ENCODE peak calls at places on chromosomes 1 and 21, in seven cellular contexts. One of them, this sample, is unnamed.

GRCh38 chr1:15756143-15757015 is 2.2 kb upstream of the FBLIM1 start:
- DNase-seq in T-helper 9 cell: no peak
- DNase-seq in amygdala: no peak
- DNase-seq in activated CD8-positive, alpha-beta memory T cell treated with anti-CD3 and anti-CD28 coated beads, Interleukin-2, amount 10 ng/mL, durations not matched to agents 7 days and 5 days: no peak
- DNase-seq in AG20443: no peak
- DNase-seq in fibroblast of mammary gland: no peak
- DNase-seq in astrocyte of the hippocampus: no peak
- DNase-seq in this sample: no peak

GRCh38 chr21:28771790-28772501 is 220.7 kb downstream of the LTN1 start:
- DNase-seq in AG20443: peak
- DNase-seq in amygdala: no peak
- DNase-seq in T-helper 9 cell: no peak
- DNase-seq in astrocyte of the hippocampus: peak
- DNase-seq in activated CD8-positive, alpha-beta memory T cell treated with anti-CD3 and anti-CD28 coated beads, Interleukin-2, amount 10 ng/mL, durations not matched to agents 7 days and 5 days: no peak
- DNase-seq in fibroblast of mammary gland: peak
- DNase-seq in this sample: no peak

GRCh38 chr1:59142663-59143487 is 154.0 kb upstream of the FGGY start:
- DNase-seq in AG20443: peak
- DNase-seq in astrocyte of the hippocampus: peak
- DNase-seq in fibroblast of mammary gland: peak
- DNase-seq in T-helper 9 cell: no peak
- DNase-seq in amygdala: no peak
- DNase-seq in activated CD8-positive, alpha-beta memory T cell treated with anti-CD3 and anti-CD28 coated beads, Interleukin-2, amount 10 ng/mL, durations not matched to agents 7 days and 5 days: no peak
- DNase-seq in this sample: no peak

GRCh38 chr1:2214541-2215241 is 13.4 kb upstream of the SKI start:
- DNase-seq in AG20443: no peak
- DNase-seq in T-helper 9 cell: no peak
- DNase-seq in fibroblast of mammary gland: no peak
- DNase-seq in amygdala: no peak
- DNase-seq in astrocyte of the hippocampus: peak
- DNase-seq in activated CD8-positive, alpha-beta memory T cell treated with anti-CD3 and anti-CD28 coated beads, Interleukin-2, amount 10 ng/mL, durations not matched to agents 7 days and 5 days: no peak
- DNase-seq in this sample: no peak

GRCh38 chr1:182189535-182190066 is 128.1 kb upstream of the ZNF648 start:
- DNase-seq in astrocyte of the hippocampus: no peak
- DNase-seq in activated CD8-positive, alpha-beta memory T cell treated with anti-CD3 and anti-CD28 coated beads, Interleukin-2, amount 10 ng/mL, durations not matched to agents 7 days and 5 days: no peak
- DNase-seq in T-helper 9 cell: no peak
- DNase-seq in fibroblast of mammary gland: peak
- DNase-seq in AG20443: peak
- DNase-seq in amygdala: no peak
- DNase-seq in this sample: no peak

GRCh38 chr1:29749021-29749420 is 512.7 kb downstream of the PTPRU start:
- DNase-seq in activated CD8-positive, alpha-beta memory T cell treated with anti-CD3 and anti-CD28 coated beads, Interleukin-2, amount 10 ng/mL, durations not matched to agents 7 days and 5 days: no peak
- DNase-seq in fibroblast of mammary gland: no peak
- DNase-seq in T-helper 9 cell: no peak
- DNase-seq in AG20443: no peak
- DNase-seq in astrocyte of the hippocampus: no peak
- DNase-seq in amygdala: no peak
- DNase-seq in this sample: no peak

GRCh38 chr1:118253310-118253903 is 68.4 kb upstream of the SPAG17 start:
- DNase-seq in astrocyte of the hippocampus: no peak
- DNase-seq in amygdala: no peak
- DNase-seq in AG20443: no peak
- DNase-seq in activated CD8-positive, alpha-beta memory T cell treated with anti-CD3 and anti-CD28 coated beads, Interleukin-2, amount 10 ng/mL, durations not matched to agents 7 days and 5 days: no peak
- DNase-seq in T-helper 9 cell: no peak
- DNase-seq in fibroblast of mammary gland: no peak
- DNase-seq in this sample: no peak

GRCh38 chr1:202280595-202280994 is 61.1 kb downstream of the UBE2T start:
- DNase-seq in amygdala: no peak
- DNase-seq in T-helper 9 cell: no peak
- DNase-seq in astrocyte of the hippocampus: no peak
- DNase-seq in AG20443: no peak
- DNase-seq in fibroblast of mammary gland: no peak
- DNase-seq in activated CD8-positive, alpha-beta memory T cell treated with anti-CD3 and anti-CD28 coated beads, Interleukin-2, amount 10 ng/mL, durations not matched to agents 7 days and 5 days: peak
- DNase-seq in this sample: no peak

GRCh38 chr1:181783208-181783607 is 278.3 kb downstream of the ZNF648 start:
- DNase-seq in fibroblast of mammary gland: no peak
- DNase-seq in AG20443: no peak
- DNase-seq in activated CD8-positive, alpha-beta memory T cell treated with anti-CD3 and anti-CD28 coated beads, Interleukin-2, amount 10 ng/mL, durations not matched to agents 7 days and 5 days: no peak
- DNase-seq in amygdala: no peak
- DNase-seq in astrocyte of the hippocampus: no peak
- DNase-seq in T-helper 9 cell: no peak
- DNase-seq in this sample: no peak

GRCh38 chr1:38740543-38740942 is 119.0 kb downstream of the RRAGC start:
- DNase-seq in astrocyte of the hippocampus: peak
- DNase-seq in amygdala: no peak
- DNase-seq in AG20443: no peak
- DNase-seq in activated CD8-positive, alpha-beta memory T cell treated with anti-CD3 and anti-CD28 coated beads, Interleukin-2, amount 10 ng/mL, durations not matched to agents 7 days and 5 days: no peak
- DNase-seq in fibroblast of mammary gland: no peak
- DNase-seq in T-helper 9 cell: no peak
- DNase-seq in this sample: no peak

GRCh38 chr1:237146247-237146646 is 104.3 kb downstream of the RYR2 start:
- DNase-seq in T-helper 9 cell: no peak
- DNase-seq in activated CD8-positive, alpha-beta memory T cell treated with anti-CD3 and anti-CD28 coated beads, Interleukin-2, amount 10 ng/mL, durations not matched to agents 7 days and 5 days: no peak
- DNase-seq in astrocyte of the hippocampus: no peak
- DNase-seq in fibroblast of mammary gland: no peak
- DNase-seq in amygdala: no peak
- DNase-seq in AG20443: no peak
- DNase-seq in this sample: no peak

GRCh38 chr21:36429672-36430546 is 44.7 kb downstream of the CHAF1B start:
- DNase-seq in activated CD8-positive, alpha-beta memory T cell treated with anti-CD3 and anti-CD28 coated beads, Interleukin-2, amount 10 ng/mL, durations not matched to agents 7 days and 5 days: peak
- DNase-seq in fibroblast of mammary gland: peak
- DNase-seq in amygdala: no peak
- DNase-seq in astrocyte of the hippocampus: peak
- DNase-seq in T-helper 9 cell: peak
- DNase-seq in AG20443: peak
- DNase-seq in this sample: no peak

GRCh38 chr1:35924838-35925237 is 6.1 kb upstream of the AGO3 start:
- DNase-seq in AG20443: no peak
- DNase-seq in T-helper 9 cell: no peak
- DNase-seq in activated CD8-positive, alpha-beta memory T cell treated with anti-CD3 and anti-CD28 coated beads, Interleukin-2, amount 10 ng/mL, durations not matched to agents 7 days and 5 days: no peak
- DNase-seq in amygdala: no peak
- DNase-seq in astrocyte of the hippocampus: no peak
- DNase-seq in fibroblast of mammary gland: no peak
- DNase-seq in this sample: no peak

GRCh38 chr1:12811409-12811784 is 19.8 kb downstream of the PRAMEF11 start:
- DNase-seq in astrocyte of the hippocampus: no peak
- DNase-seq in T-helper 9 cell: no peak
- DNase-seq in AG20443: no peak
- DNase-seq in fibroblast of mammary gland: no peak
- DNase-seq in amygdala: no peak
- DNase-seq in activated CD8-positive, alpha-beta memory T cell treated with anti-CD3 and anti-CD28 coated beads, Interleukin-2, amount 10 ng/mL, durations not matched to agents 7 days and 5 days: no peak
- DNase-seq in this sample: no peak

GRCh38 chr1:228174482-228175315 is 9.1 kb downstream of the IBA57 start:
- DNase-seq in astrocyte of the hippocampus: no peak
- DNase-seq in AG20443: peak
- DNase-seq in T-helper 9 cell: peak
- DNase-seq in activated CD8-positive, alpha-beta memory T cell treated with anti-CD3 and anti-CD28 coated beads, Interleukin-2, amount 10 ng/mL, durations not matched to agents 7 days and 5 days: no peak
- DNase-seq in amygdala: no peak
- DNase-seq in fibroblast of mammary gland: no peak
- DNase-seq in this sample: no peak

GRCh38 chr1:17617787-17618557 is 78.5 kb downstream of the ARHGEF10L start:
- DNase-seq in astrocyte of the hippocampus: peak
- DNase-seq in amygdala: no peak
- DNase-seq in T-helper 9 cell: no peak
- DNase-seq in AG20443: peak
- DNase-seq in activated CD8-positive, alpha-beta memory T cell treated with anti-CD3 and anti-CD28 coated beads, Interleukin-2, amount 10 ng/mL, durations not matched to agents 7 days and 5 days: no peak
- DNase-seq in fibroblast of mammary gland: peak
- DNase-seq in this sample: peak

GRCh38 chr1:40896482-40896881 is 34.3 kb upstream of the CITED4 start:
- DNase-seq in T-helper 9 cell: no peak
- DNase-seq in activated CD8-positive, alpha-beta memory T cell treated with anti-CD3 and anti-CD28 coated beads, Interleukin-2, amount 10 ng/mL, durations not matched to agents 7 days and 5 days: no peak
- DNase-seq in fibroblast of mammary gland: no peak
- DNase-seq in amygdala: no peak
- DNase-seq in astrocyte of the hippocampus: no peak
- DNase-seq in AG20443: no peak
- DNase-seq in this sample: no peak

GRCh38 chr1:40868051-40868723 is 6.0 kb upstream of the CITED4 start:
- DNase-seq in activated CD8-positive, alpha-beta memory T cell treated with anti-CD3 and anti-CD28 coated beads, Interleukin-2, amount 10 ng/mL, durations not matched to agents 7 days and 5 days: no peak
- DNase-seq in T-helper 9 cell: no peak
- DNase-seq in AG20443: no peak
- DNase-seq in amygdala: no peak
- DNase-seq in astrocyte of the hippocampus: peak
- DNase-seq in fibroblast of mammary gland: peak
- DNase-seq in this sample: no peak

GRCh38 chr1:94852758-94853157 is 32.6 kb downstream of the SLC44A3 start:
- DNase-seq in amygdala: no peak
- DNase-seq in activated CD8-positive, alpha-beta memory T cell treated with anti-CD3 and anti-CD28 coated beads, Interleukin-2, amount 10 ng/mL, durations not matched to agents 7 days and 5 days: no peak
- DNase-seq in T-helper 9 cell: no peak
- DNase-seq in astrocyte of the hippocampus: no peak
- DNase-seq in AG20443: no peak
- DNase-seq in fibroblast of mammary gland: peak
- DNase-seq in this sample: no peak

GRCh38 chr1:2386636-2387611 is 4.4 kb downstream of the MORN1 start:
- DNase-seq in AG20443: no peak
- DNase-seq in fibroblast of mammary gland: no peak
- DNase-seq in astrocyte of the hippocampus: no peak
- DNase-seq in activated CD8-positive, alpha-beta memory T cell treated with anti-CD3 and anti-CD28 coated beads, Interleukin-2, amount 10 ng/mL, durations not matched to agents 7 days and 5 days: no peak
- DNase-seq in amygdala: no peak
- DNase-seq in T-helper 9 cell: no peak
- DNase-seq in this sample: no peak

GRCh38 chr1:55065649-55066048 is 26.3 kb downstream of the PCSK9 start:
- DNase-seq in fibroblast of mammary gland: no peak
- DNase-seq in activated CD8-positive, alpha-beta memory T cell treated with anti-CD3 and anti-CD28 coated beads, Interleukin-2, amount 10 ng/mL, durations not matched to agents 7 days and 5 days: no peak
- DNase-seq in astrocyte of the hippocampus: no peak
- DNase-seq in amygdala: no peak
- DNase-seq in T-helper 9 cell: no peak
- DNase-seq in AG20443: no peak
- DNase-seq in this sample: no peak

GRCh38 chr21:45704311-45705108 is 61.0 kb downstream of the PCBP3 start:
- DNase-seq in amygdala: no peak
- DNase-seq in AG20443: no peak
- DNase-seq in astrocyte of the hippocampus: no peak
- DNase-seq in T-helper 9 cell: no peak
- DNase-seq in fibroblast of mammary gland: no peak
- DNase-seq in activated CD8-positive, alpha-beta memory T cell treated with anti-CD3 and anti-CD28 coated beads, Interleukin-2, amount 10 ng/mL, durations not matched to agents 7 days and 5 days: no peak
- DNase-seq in this sample: no peak

GRCh38 chr1:40773748-40774265 is 9.8 kb upstream of the KCNQ4 start:
- DNase-seq in activated CD8-positive, alpha-beta memory T cell treated with anti-CD3 and anti-CD28 coated beads, Interleukin-2, amount 10 ng/mL, durations not matched to agents 7 days and 5 days: no peak
- DNase-seq in astrocyte of the hippocampus: no peak
- DNase-seq in AG20443: no peak
- DNase-seq in T-helper 9 cell: no peak
- DNase-seq in amygdala: no peak
- DNase-seq in fibroblast of mammary gland: no peak
- DNase-seq in this sample: no peak

GRCh38 chr1:96416690-96417444 is 304.7 kb upstream of the PTBP2 start:
- DNase-seq in T-helper 9 cell: no peak
- DNase-seq in fibroblast of mammary gland: peak
- DNase-seq in astrocyte of the hippocampus: peak
- DNase-seq in AG20443: no peak
- DNase-seq in amygdala: no peak
- DNase-seq in activated CD8-positive, alpha-beta memory T cell treated with anti-CD3 and anti-CD28 coated beads, Interleukin-2, amount 10 ng/mL, durations not matched to agents 7 days and 5 days: no peak
- DNase-seq in this sample: no peak

GRCh38 chr1:64246294-64246917 is 43.0 kb downstream of the UBE2U start:
- DNase-seq in astrocyte of the hippocampus: peak
- DNase-seq in AG20443: peak
- DNase-seq in activated CD8-positive, alpha-beta memory T cell treated with anti-CD3 and anti-CD28 coated beads, Interleukin-2, amount 10 ng/mL, durations not matched to agents 7 days and 5 days: no peak
- DNase-seq in T-helper 9 cell: no peak
- DNase-seq in amygdala: no peak
- DNase-seq in fibroblast of mammary gland: peak
- DNase-seq in this sample: no peak

GRCh38 chr1:125080077-125080476 is 3895.3 kb downstream of the SRGAP2C start:
- DNase-seq in activated CD8-positive, alpha-beta memory T cell treated with anti-CD3 and anti-CD28 coated beads, Interleukin-2, amount 10 ng/mL, durations not matched to agents 7 days and 5 days: no peak
- DNase-seq in fibroblast of mammary gland: no peak
- DNase-seq in astrocyte of the hippocampus: no peak
- DNase-seq in amygdala: no peak
- DNase-seq in T-helper 9 cell: no peak
- DNase-seq in AG20443: no peak
- DNase-seq in this sample: no peak

GRCh38 chr1:87539147-87539546 is 210.5 kb downstream of the LMO4 start:
- DNase-seq in AG20443: no peak
- DNase-seq in T-helper 9 cell: no peak
- DNase-seq in fibroblast of mammary gland: no peak
- DNase-seq in amygdala: no peak
- DNase-seq in activated CD8-positive, alpha-beta memory T cell treated with anti-CD3 and anti-CD28 coated beads, Interleukin-2, amount 10 ng/mL, durations not matched to agents 7 days and 5 days: no peak
- DNase-seq in astrocyte of the hippocampus: no peak
- DNase-seq in this sample: no peak

GRCh38 chr1:224884428-224884827 is 45.0 kb upstream of the DNAH14 start:
- DNase-seq in fibroblast of mammary gland: peak
- DNase-seq in amygdala: no peak
- DNase-seq in AG20443: no peak
- DNase-seq in T-helper 9 cell: no peak
- DNase-seq in astrocyte of the hippocampus: no peak
- DNase-seq in activated CD8-positive, alpha-beta memory T cell treated with anti-CD3 and anti-CD28 coated beads, Interleukin-2, amount 10 ng/mL, durations not matched to agents 7 days and 5 days: no peak
- DNase-seq in this sample: no peak

GRCh38 chr1:93628682-93629081 is 53.0 kb downstream of the BCAR3 start:
- DNase-seq in amygdala: no peak
- DNase-seq in AG20443: no peak
- DNase-seq in activated CD8-positive, alpha-beta memory T cell treated with anti-CD3 and anti-CD28 coated beads, Interleukin-2, amount 10 ng/mL, durations not matched to agents 7 days and 5 days: no peak
- DNase-seq in fibroblast of mammary gland: peak
- DNase-seq in T-helper 9 cell: no peak
- DNase-seq in astrocyte of the hippocampus: no peak
- DNase-seq in this sample: no peak

GRCh38 chr1:2347907-2348306 is 43.4 kb downstream of the MORN1 start:
- DNase-seq in fibroblast of mammary gland: no peak
- DNase-seq in amygdala: no peak
- DNase-seq in T-helper 9 cell: no peak
- DNase-seq in AG20443: no peak
- DNase-seq in astrocyte of the hippocampus: no peak
- DNase-seq in activated CD8-positive, alpha-beta memory T cell treated with anti-CD3 and anti-CD28 coated beads, Interleukin-2, amount 10 ng/mL, durations not matched to agents 7 days and 5 days: no peak
- DNase-seq in this sample: no peak

GRCh38 chr1:181073638-181074037 is 14.9 kb upstream of the IER5 start:
- DNase-seq in fibroblast of mammary gland: peak
- DNase-seq in AG20443: peak
- DNase-seq in T-helper 9 cell: no peak
- DNase-seq in astrocyte of the hippocampus: peak
- DNase-seq in amygdala: no peak
- DNase-seq in activated CD8-positive, alpha-beta memory T cell treated with anti-CD3 and anti-CD28 coated beads, Interleukin-2, amount 10 ng/mL, durations not matched to agents 7 days and 5 days: no peak
- DNase-seq in this sample: no peak

GRCh38 chr1:112981461-112982233 is 25.7 kb upstream of the SLC16A1 start:
- DNase-seq in amygdala: no peak
- DNase-seq in astrocyte of the hippocampus: no peak
- DNase-seq in AG20443: no peak
- DNase-seq in fibroblast of mammary gland: no peak
- DNase-seq in T-helper 9 cell: no peak
- DNase-seq in activated CD8-positive, alpha-beta memory T cell treated with anti-CD3 and anti-CD28 coated beads, Interleukin-2, amount 10 ng/mL, durations not matched to agents 7 days and 5 days: no peak
- DNase-seq in this sample: no peak

This sample was measured in hippocampal formation.